ENCODE peak calls at places on chromosomes 1 and 21, in four cellular contexts. One of them, this sample, is unnamed.

GRCh38 chr1:214188835-214189234 is 92.1 kb upstream of the SMYD2 start:
- DNase-seq in cardiac fibroblast: no peak
- DNase-seq in glutamatergic neuron: no peak
- DNase-seq in heart left ventricle: no peak
- DNase-seq in this sample: no peak

GRCh38 chr1:54497338-54497737 is 50.7 kb upstream of the ACOT11 start:
- DNase-seq in cardiac fibroblast: no peak
- DNase-seq in glutamatergic neuron: no peak
- DNase-seq in heart left ventricle: no peak
- DNase-seq in this sample: no peak

GRCh38 chr1:23381233-23381885 is 11.7 kb upstream of the ZNF436 start:
- DNase-seq in cardiac fibroblast: no peak
- DNase-seq in glutamatergic neuron: no peak
- DNase-seq in heart left ventricle: no peak
- DNase-seq in this sample: no peak

GRCh38 chr1:8217011-8217711 is 100.8 kb upstream of the SLC45A1 start:
- DNase-seq in cardiac fibroblast: peak; percentile 47
- DNase-seq in glutamatergic neuron: peak; percentile 41
- DNase-seq in heart left ventricle: peak; percentile 51
- DNase-seq in this sample: peak; percentile 39

GRCh38 chr1:167599839-167600581 is 30.0 kb upstream of the RCSD1 start:
- DNase-seq in cardiac fibroblast: peak; percentile 78
- DNase-seq in glutamatergic neuron: no peak
- DNase-seq in heart left ventricle: peak; percentile 57
- DNase-seq in this sample: peak; percentile 14

GRCh38 chr1:243725846-243726245 is 124.2 kb downstream of the AKT3 start:
- DNase-seq in cardiac fibroblast: no peak
- DNase-seq in glutamatergic neuron: no peak
- DNase-seq in heart left ventricle: no peak
- DNase-seq in this sample: no peak

GRCh38 chr1:161251579-161251978 is 7.0 kb upstream of the PCP4L1 start:
- DNase-seq in cardiac fibroblast: no peak
- DNase-seq in glutamatergic neuron: no peak
- DNase-seq in heart left ventricle: no peak
- DNase-seq in this sample: no peak

GRCh38 chr1:160567858-160568682 is 11.2 kb downstream of the CD84 start:
- DNase-seq in cardiac fibroblast: no peak
- DNase-seq in glutamatergic neuron: no peak
- DNase-seq in heart left ventricle: no peak
- DNase-seq in this sample: no peak

GRCh38 chr1:1433804-1434130 is 1.7 kb upstream of the VWA1 start:
- DNase-seq in cardiac fibroblast: peak; percentile 62
- DNase-seq in glutamatergic neuron: peak; percentile 68
- DNase-seq in heart left ventricle: no peak
- DNase-seq in this sample: no peak

GRCh38 chr1:16082283-16083038 is 9.0 kb upstream of the FAM131C start:
- DNase-seq in cardiac fibroblast: peak; percentile 71
- DNase-seq in glutamatergic neuron: peak; percentile 83
- DNase-seq in heart left ventricle: peak; percentile 64
- DNase-seq in this sample: peak; percentile 88

GRCh38 chr1:47894718-47895393 is 102.3 kb downstream of the TRABD2B start:
- DNase-seq in cardiac fibroblast: peak; percentile 10
- DNase-seq in glutamatergic neuron: no peak
- DNase-seq in heart left ventricle: no peak
- DNase-seq in this sample: peak; percentile 12

GRCh38 chr1:1237874-1238701 is 6.1 kb downstream of the B3GALT6 start:
- DNase-seq in cardiac fibroblast: no peak
- DNase-seq in glutamatergic neuron: no peak
- DNase-seq in heart left ventricle: no peak
- DNase-seq in this sample: no peak

GRCh38 chr1:2196901-2197638 is 2.5 kb upstream of the FAAP20 start:
- DNase-seq in cardiac fibroblast: no peak
- DNase-seq in glutamatergic neuron: no peak
- DNase-seq in heart left ventricle: no peak
- DNase-seq in this sample: no peak

GRCh38 chr1:245016700-245017099 is 138.1 kb upstream of the KIF26B start:
- DNase-seq in cardiac fibroblast: no peak
- DNase-seq in glutamatergic neuron: no peak
- DNase-seq in heart left ventricle: no peak
- DNase-seq in this sample: no peak

GRCh38 chr1:20216574-20216973 is 30.3 kb upstream of the PLA2G2C start:
- DNase-seq in cardiac fibroblast: peak; percentile 30
- DNase-seq in glutamatergic neuron: no peak
- DNase-seq in heart left ventricle: no peak
- DNase-seq in this sample: no peak

GRCh38 chr1:53047737-53048344 is 14.2 kb upstream of the PODN start:
- DNase-seq in cardiac fibroblast: peak; percentile 70
- DNase-seq in glutamatergic neuron: no peak
- DNase-seq in heart left ventricle: no peak
- DNase-seq in this sample: no peak

GRCh38 chr1:162765788-162766187 is 24.7 kb upstream of the HSD17B7 start:
- DNase-seq in cardiac fibroblast: no peak
- DNase-seq in glutamatergic neuron: no peak
- DNase-seq in heart left ventricle: no peak
- DNase-seq in this sample: no peak

GRCh38 chr1:27341525-27342252 is at the start of gene SYTL1:
- DNase-seq in cardiac fibroblast: peak; percentile 71
- DNase-seq in glutamatergic neuron: no peak
- DNase-seq in heart left ventricle: no peak
- DNase-seq in this sample: peak; percentile 48

GRCh38 chr1:156533568-156534220 is 33.1 kb upstream of the MEF2D start:
- DNase-seq in cardiac fibroblast: no peak
- DNase-seq in glutamatergic neuron: no peak
- DNase-seq in heart left ventricle: no peak
- DNase-seq in this sample: no peak

GRCh38 chr1:27789511-27790154 is 16.6 kb downstream of the STX12 start:
- DNase-seq in cardiac fibroblast: peak; percentile 76
- DNase-seq in glutamatergic neuron: no peak
- DNase-seq in heart left ventricle: peak; percentile 35
- DNase-seq in this sample: no peak

GRCh38 chr1:184276416-184276815 is 110.4 kb upstream of the C1orf21 start:
- DNase-seq in cardiac fibroblast: no peak
- DNase-seq in glutamatergic neuron: no peak
- DNase-seq in heart left ventricle: no peak
- DNase-seq in this sample: no peak

GRCh38 chr1:61442456-61443013 is 282.4 kb downstream of the TM2D1 start:
- DNase-seq in cardiac fibroblast: peak; percentile 73
- DNase-seq in glutamatergic neuron: no peak
- DNase-seq in heart left ventricle: no peak
- DNase-seq in this sample: no peak

GRCh38 chr1:160001440-160001839 is 30.4 kb downstream of the PIGM start:
- DNase-seq in cardiac fibroblast: no peak
- DNase-seq in glutamatergic neuron: no peak
- DNase-seq in heart left ventricle: no peak
- DNase-seq in this sample: no peak

GRCh38 chr1:231693361-231694080 is 66.9 kb downstream of the DISC1 start:
- DNase-seq in cardiac fibroblast: no peak
- DNase-seq in glutamatergic neuron: no peak
- DNase-seq in heart left ventricle: peak; percentile 42
- DNase-seq in this sample: no peak

GRCh38 chr1:163307479-163308171 is 14.1 kb upstream of the NUF2 start:
- DNase-seq in cardiac fibroblast: peak; percentile 57
- DNase-seq in glutamatergic neuron: no peak
- DNase-seq in heart left ventricle: no peak
- DNase-seq in this sample: no peak

GRCh38 chr21:30710499-30710898 is 8.1 kb downstream of the KRTAP21-3 start:
- DNase-seq in cardiac fibroblast: no peak
- DNase-seq in glutamatergic neuron: no peak
- DNase-seq in heart left ventricle: no peak
- DNase-seq in this sample: no peak

GRCh38 chr21:42674351-42674940 is 21.0 kb downstream of the PDE9A start:
- DNase-seq in cardiac fibroblast: peak; percentile 39
- DNase-seq in glutamatergic neuron: peak; percentile 48
- DNase-seq in heart left ventricle: peak; percentile 79
- DNase-seq in this sample: peak; percentile 25

GRCh38 chr21:45299864-45300785 is 12.4 kb upstream of the POFUT2 start:
- DNase-seq in cardiac fibroblast: peak; percentile 74
- DNase-seq in glutamatergic neuron: no peak
- DNase-seq in heart left ventricle: no peak
- DNase-seq in this sample: no peak

GRCh38 chr1:217857061-217857460 is 225.9 kb downstream of the SPATA17 start:
- DNase-seq in cardiac fibroblast: peak; percentile 33
- DNase-seq in glutamatergic neuron: no peak
- DNase-seq in heart left ventricle: no peak
- DNase-seq in this sample: no peak

GRCh38 chr1:158998781-158999161 is 10.9 kb upstream of the IFI16 start:
- DNase-seq in cardiac fibroblast: peak; percentile 73
- DNase-seq in glutamatergic neuron: no peak
- DNase-seq in heart left ventricle: peak; percentile 59
- DNase-seq in this sample: peak; percentile 34

GRCh38 chr1:26029864-26030481 is 8.4 kb downstream of the EXTL1 start:
- DNase-seq in cardiac fibroblast: no peak
- DNase-seq in glutamatergic neuron: no peak
- DNase-seq in heart left ventricle: no peak
- DNase-seq in this sample: no peak

DNA sequence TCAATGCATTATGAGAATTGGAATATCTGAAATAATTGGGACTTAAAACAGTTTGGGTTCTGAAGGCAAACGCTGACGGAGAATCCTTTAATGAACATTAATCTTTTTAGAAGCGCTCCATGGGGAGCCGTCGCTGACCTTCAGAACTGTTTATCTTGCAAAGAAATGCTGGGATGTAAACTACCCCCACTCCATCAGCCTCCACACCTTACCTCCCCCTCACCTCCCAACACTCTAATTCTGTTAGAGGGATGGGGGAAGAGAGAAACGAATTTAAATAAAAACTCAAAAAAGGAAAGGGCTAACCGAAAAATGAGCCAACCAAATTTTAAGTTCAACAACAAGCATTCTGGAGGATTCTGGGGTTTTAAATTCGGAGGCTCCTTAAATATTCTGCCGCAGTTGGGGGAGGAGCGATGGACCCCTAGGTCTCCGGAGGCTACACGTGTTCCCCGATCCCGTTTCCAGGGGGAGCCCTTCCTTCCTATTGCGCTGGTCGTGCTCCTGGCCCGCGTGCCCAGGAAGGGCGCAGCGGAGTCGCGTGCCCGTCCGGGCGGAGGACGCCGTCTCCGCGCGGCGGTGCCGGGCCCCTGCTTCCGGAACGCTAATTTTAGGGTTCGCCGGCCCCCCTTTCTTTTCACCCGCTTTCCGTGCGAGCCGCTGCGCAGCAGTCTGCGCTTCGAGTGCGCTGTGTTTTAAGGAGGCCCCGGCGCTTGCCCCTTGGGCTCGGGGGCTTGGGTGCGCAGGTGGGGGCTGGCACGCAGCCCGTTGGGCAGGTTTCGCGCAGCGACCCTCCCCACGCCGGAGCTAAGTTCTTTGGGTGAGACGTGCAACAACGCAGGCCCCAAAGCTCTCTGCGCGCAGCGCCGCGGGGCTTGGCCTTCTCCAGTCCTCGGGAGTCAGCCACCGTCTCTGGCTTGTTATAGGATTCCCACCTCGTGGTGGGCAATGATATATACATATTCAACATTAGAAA is 43.8 kb upstream of the DNAJC6 start:
- DNase-seq in cardiac fibroblast: peak; percentile 44
- DNase-seq in glutamatergic neuron: peak; percentile 67
- DNase-seq in heart left ventricle: peak; percentile 65
- DNase-seq in this sample: peak; percentile 58
- TF ChIP-seq CTCF in cardiac fibroblast: peak; percentile 12
- TF ChIP-seq CTCF in glutamatergic neuron: peak; percentile 22
- TF ChIP-seq CTCF in heart left ventricle: peak; percentile 51
- TF ChIP-seq CTCF in this sample: no peak

GRCh38 chr1:171563675-171564074 is 58.4 kb upstream of the MYOCOS start:
- DNase-seq in cardiac fibroblast: no peak
- DNase-seq in glutamatergic neuron: no peak
- DNase-seq in heart left ventricle: no peak
- DNase-seq in this sample: no peak

DNA sequence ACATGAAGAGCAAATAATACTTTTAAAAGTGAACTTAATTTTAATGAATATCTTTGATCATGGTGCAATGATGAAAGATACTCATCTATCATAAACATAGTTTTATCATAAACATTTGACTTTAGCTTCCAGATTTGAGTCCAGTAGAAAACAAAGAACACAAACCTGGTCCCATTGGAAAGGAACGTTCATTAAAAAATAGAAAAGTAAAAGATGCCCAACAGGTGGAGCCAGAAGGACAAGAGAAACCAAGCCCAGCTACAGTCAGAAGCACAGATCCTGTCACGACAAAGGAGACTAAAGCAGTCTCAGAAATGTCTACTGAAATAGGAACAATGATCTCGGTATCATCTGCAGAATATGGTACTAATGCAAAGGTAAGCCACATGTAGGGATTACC is 55.6 kb upstream of the MYOCOS start:
- DNase-seq in cardiac fibroblast: peak; percentile 6
- DNase-seq in glutamatergic neuron: no peak
- DNase-seq in heart left ventricle: no peak
- DNase-seq in this sample: no peak
- TF ChIP-seq CTCF in cardiac fibroblast: peak; percentile 16
- TF ChIP-seq CTCF in glutamatergic neuron: no peak
- TF ChIP-seq CTCF in heart left ventricle: peak; percentile 19
- TF ChIP-seq CTCF in this sample: no peak

DNA sequence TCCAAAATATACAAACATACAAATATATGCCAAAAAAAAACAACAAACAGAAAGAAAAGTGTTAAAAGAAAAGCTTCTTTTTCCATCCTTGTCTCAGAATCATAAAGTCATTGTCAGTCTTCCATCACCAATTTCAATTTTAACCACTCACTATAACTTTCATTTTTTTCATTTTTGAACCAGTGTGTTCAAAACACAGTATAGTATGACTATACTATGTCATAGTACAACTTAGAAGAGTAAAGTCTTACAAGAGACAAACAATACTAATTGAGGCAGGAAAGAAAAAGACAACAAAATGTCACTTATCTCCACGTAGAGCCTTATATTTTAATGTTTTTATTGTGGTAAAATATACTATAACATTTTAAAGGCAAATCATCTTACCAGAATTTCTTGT is 7.6 kb downstream of the NSL1 start:
- DNase-seq in cardiac fibroblast: no peak
- DNase-seq in glutamatergic neuron: no peak
- DNase-seq in heart left ventricle: no peak
- DNase-seq in this sample: no peak
- TF ChIP-seq CTCF in cardiac fibroblast: no peak
- TF ChIP-seq CTCF in glutamatergic neuron: no peak
- TF ChIP-seq CTCF in heart left ventricle: no peak
- TF ChIP-seq CTCF in this sample: no peak

DNA sequence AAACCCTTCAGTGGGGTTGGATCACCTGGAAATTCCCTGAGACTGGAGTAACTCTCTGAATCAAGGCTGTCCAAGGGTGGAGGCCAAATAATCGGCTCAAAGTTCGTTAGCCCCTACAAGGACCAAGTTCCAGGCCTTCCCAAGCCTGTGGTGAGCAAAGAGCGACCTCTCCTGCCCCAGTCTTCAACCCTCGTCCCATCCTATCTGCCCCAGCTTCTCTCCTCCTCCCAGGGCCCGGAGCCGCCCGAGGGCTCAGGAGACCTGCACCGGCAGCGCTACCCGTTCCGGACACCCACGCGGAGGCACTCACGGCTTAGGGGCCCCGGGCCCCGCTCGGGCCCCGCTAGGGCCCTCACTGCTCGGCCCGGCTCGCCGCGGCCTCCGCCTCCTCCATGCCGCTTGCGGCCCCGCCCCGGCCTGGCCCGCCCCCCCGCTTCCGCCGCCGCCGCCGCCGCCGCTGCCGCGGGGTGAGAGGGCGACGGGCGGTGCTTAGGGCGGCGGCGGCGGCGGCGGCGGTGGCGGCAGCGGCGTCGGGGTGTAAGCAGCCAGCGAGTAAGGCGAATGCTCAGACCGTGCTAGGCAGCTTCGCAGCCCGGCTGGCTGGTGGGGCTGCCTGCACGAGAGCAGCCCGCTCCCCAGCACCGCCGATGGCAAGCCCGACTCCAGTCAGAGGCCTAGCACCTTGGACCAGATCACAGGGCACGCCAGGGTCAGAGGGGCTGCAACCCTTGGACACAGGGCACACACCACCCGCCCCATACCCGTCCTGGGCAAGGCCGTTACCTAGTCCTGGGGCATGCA is at the start of gene POMGNT1:
- DNase-seq in cardiac fibroblast: peak; percentile 73
- DNase-seq in glutamatergic neuron: peak; percentile 80
- DNase-seq in heart left ventricle: peak; percentile 76
- DNase-seq in this sample: peak; percentile 72
- TF ChIP-seq CTCF in cardiac fibroblast: no peak
- TF ChIP-seq CTCF in glutamatergic neuron: no peak
- TF ChIP-seq CTCF in heart left ventricle: peak; percentile 31
- TF ChIP-seq CTCF in this sample: no peak